ENCODE peak calls at places on chromosome 1, in ten cellular contexts. L, W, E, P, M, S, F, V, X and A are unnamed samples.

GRCh38 chr1:240404286-240404685 is 207.7 kb downstream of the GREM2 start:
- DNase-seq in L (no peak), W (no peak), E (no peak), P (no peak), M (no peak), S (no peak), F (no peak), V (no peak), X (no peak), A (no peak)

GRCh38 chr1:14261395-14261794 is 337.1 kb upstream of the KAZN start:
- DNase-seq in L (no peak), W (no peak), E (no peak), P (no peak), M (no peak), S (no peak), F (no peak), V (no peak), X (no peak), A (no peak)

GRCh38 chr1:223242382-223242955 is 99.4 kb upstream of the TLR5 start:
- DNase-seq in L (no peak), W (no peak), E (peak; percentile 27), P (no peak), M (no peak), S (no peak), F (no peak), V (no peak), X (no peak), A (no peak)

GRCh38 chr1:172417552-172417951 is 2.9 kb upstream of the C1orf105 start:
- DNase-seq in L (no peak), W (no peak), E (no peak), P (no peak), M (no peak), S (no peak), F (no peak), V (no peak), X (no peak), A (no peak)

GRCh38 chr1:156895408-156895874 is 1.9 kb downstream of the PEAR1 start:
- DNase-seq in L (no peak), W (no peak), E (peak; percentile 64), P (no peak), M (no peak), S (no peak), F (no peak), V (no peak), X (no peak), A (no peak)

GRCh38 chr1:74771913-74772515 is 39.1 kb downstream of the TYW3 start:
- DNase-seq in L (peak; percentile 1), W (peak; percentile 72), E (peak; percentile 47), P (peak; percentile 7), M (peak; percentile 32), S (peak; percentile 53), F (peak; percentile 27), V (peak; percentile 7), X (peak; percentile 6), A (no peak)

GRCh38 chr1:1614954-1615255 is 395 bp upstream of the MIB2 start:
- DNase-seq in L (no peak), W (no peak), E (no peak), P (no peak), M (no peak), S (no peak), F (no peak), V (no peak), X (no peak), A (no peak)

GRCh38 chr1:196400478-196401453 is 207.5 kb downstream of the KCNT2 start:
- DNase-seq in L (no peak), W (no peak), E (peak; percentile 77), P (no peak), M (no peak), S (peak; percentile 90), F (no peak), V (no peak), X (no peak), A (no peak)

GRCh38 chr1:13498553-13498952 is 15.2 kb downstream of the LRRC38 start:
- DNase-seq in L (no peak), W (peak; percentile 75), E (no peak), P (no peak), M (no peak), S (no peak), F (no peak), V (no peak), X (no peak), A (no peak)

GRCh38 chr1:68011786-68012375 is 38.5 kb downstream of the DIRAS3 start:
- DNase-seq in L (no peak), W (no peak), E (no peak), P (no peak), M (no peak), S (no peak), F (no peak), V (no peak), X (no peak), A (no peak)

GRCh38 chr1:68409426-68409825 is 40.3 kb downstream of the RPE65 start:
- DNase-seq in L (no peak), W (no peak), E (no peak), P (no peak), M (no peak), S (no peak), F (no peak), V (no peak), X (no peak), A (no peak)

GRCh38 chr1:174872615-174873058 is 127.1 kb upstream of the CACYBP start:
- DNase-seq in L (no peak), W (no peak), E (peak; percentile 27), P (no peak), M (no peak), S (peak; percentile 0), F (no peak), V (no peak), X (no peak), A (no peak)

GRCh38 chr1:16621300-16621658 is 7.9 kb upstream of the NBPF1 start:
- DNase-seq in L (no peak), W (no peak), E (no peak), P (no peak), M (no peak), S (no peak), F (no peak), V (no peak), X (no peak), A (no peak)
- TF ChIP-seq CTCF in L (no peak), W (no peak), E (peak; percentile 78), P (peak; percentile 65), M (peak; percentile 59), S (no peak), F (peak; percentile 17), V (no peak), X (no peak), A (no peak)

DNA sequence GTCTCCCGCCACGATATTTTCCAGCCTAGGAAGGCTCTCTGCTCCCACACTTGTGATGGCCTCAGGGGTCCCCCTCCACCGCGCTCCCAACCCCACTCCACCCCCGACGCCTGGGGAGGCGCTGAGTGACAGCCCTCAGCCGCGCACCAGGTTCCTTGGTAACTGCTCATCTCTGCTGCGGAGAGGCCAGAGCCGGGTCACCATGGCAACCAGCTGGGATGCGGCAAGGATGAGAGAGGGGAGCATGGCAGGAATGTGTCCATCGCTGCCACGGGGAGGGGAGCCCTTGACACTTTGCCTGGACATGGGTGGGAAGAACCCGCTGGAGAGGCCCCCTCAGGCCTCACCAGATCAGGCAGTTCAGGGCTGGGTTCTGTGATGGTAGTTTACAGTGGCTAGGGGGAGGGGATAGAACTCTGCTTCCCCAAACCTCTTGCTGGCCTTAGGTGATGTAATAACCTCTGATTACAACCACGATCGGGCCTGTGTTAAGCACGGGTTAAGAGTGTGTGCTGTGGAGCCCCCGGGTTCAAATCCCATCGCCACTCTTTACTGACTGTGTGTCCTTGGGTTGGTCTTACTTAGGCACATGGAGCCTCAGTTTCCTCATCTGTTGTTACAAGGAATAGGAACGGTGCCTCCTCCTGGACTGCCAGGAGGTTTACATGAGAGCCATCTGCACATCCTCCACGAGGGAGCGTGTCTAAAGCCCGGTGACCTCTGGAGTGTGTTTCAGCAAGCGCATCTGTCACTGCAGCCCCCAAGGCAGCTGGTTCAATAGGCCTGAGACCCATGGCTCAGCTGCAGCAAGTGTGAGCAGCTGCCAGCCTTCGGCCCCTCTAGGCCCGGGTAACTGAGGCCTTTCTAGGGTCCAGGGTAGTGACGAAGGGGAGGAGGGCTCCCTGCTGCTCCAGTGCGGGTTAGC is 6.3 kb downstream of the KIF17 start:
- DNase-seq in L (no peak), W (no peak), E (no peak), P (no peak), M (peak; percentile 61), S (no peak), F (no peak), V (no peak), X (no peak), A (no peak)
- TF ChIP-seq CTCF in L (no peak), W (no peak), E (peak; percentile 23), P (no peak), M (no peak), S (peak; percentile 26), F (no peak), V (no peak), X (no peak), A (no peak)

DNA sequence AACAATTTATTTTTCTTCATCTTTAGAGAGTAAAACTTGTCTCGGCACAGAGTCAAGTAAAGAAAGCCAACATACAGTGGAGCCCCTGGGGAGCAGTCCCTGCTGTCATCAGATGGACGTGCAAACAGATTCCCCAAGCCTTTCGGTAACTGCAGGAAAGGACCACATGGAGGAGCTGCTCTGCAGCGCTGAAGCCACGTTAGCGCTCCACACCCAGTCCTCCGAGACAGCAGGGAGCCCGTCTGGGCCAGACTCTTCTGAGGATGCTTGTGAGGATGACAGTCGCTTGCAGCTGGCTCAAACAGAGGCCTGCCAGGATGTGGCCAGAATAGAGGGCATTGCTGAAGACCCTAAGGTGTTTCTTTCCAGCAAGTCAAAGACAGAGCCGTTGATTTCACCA is 77.1 kb upstream of the SCCPDH start:
- DNase-seq in L (no peak), W (peak; percentile 94), E (no peak), P (no peak), M (peak; percentile 13), S (peak; percentile 78), F (no peak), V (no peak), X (no peak), A (peak; percentile 57)
- TF ChIP-seq CTCF in L (no peak), W (peak; percentile 89), E (peak; percentile 55), P (no peak), M (peak; percentile 59), S (peak; percentile 83), F (no peak), V (no peak), X (no peak), A (peak; percentile 55)

GRCh38 chr1:26863677-26864060 is 720 bp downstream of the SFN start:
- DNase-seq in L (no peak), W (no peak), E (no peak), P (no peak), M (no peak), S (no peak), F (no peak), V (no peak), X (no peak), A (no peak)

GRCh38 chr1:26862781-26863676 is at the start of gene SFN:
- DNase-seq in L (peak; percentile 79), W (no peak), E (no peak), P (no peak), M (no peak), S (no peak), F (peak; percentile 77), V (peak; percentile 50), X (peak; percentile 57), A (no peak)

GRCh38 chr1:26861889-26862371 is 1.0 kb upstream of the SFN start:
- DNase-seq in L (no peak), W (no peak), E (no peak), P (no peak), M (no peak), S (no peak), F (no peak), V (no peak), X (no peak), A (no peak)

GRCh38 chr1:26861286-26861701 is 1.7 kb upstream of the SFN start:
- DNase-seq in L (peak; percentile 46), W (peak; percentile 65), E (peak; percentile 54), P (no peak), M (no peak), S (peak; percentile 20), F (no peak), V (no peak), X (no peak), A (no peak)

GRCh38 chr1:26864610-26865480 is 1.9 kb downstream of the SFN start:
- DNase-seq in L (peak; percentile 65), W (peak; percentile 99), E (peak; percentile 98), P (peak; percentile 93), M (peak; percentile 95), S (peak; percentile 96), F (peak; percentile 95), V (peak; percentile 96), X (peak; percentile 97), A (peak; percentile 44)
- TF ChIP-seq CTCF in L (no peak), W (peak; percentile 22), E (no peak), P (no peak), M (no peak), S (peak; percentile 1), F (no peak), V (peak; percentile 7), X (no peak), A (no peak)